ENCODE peak calls at places on chromosomes 4 and X, in nine cellular contexts. E is erythroblast, C is AG09319, H is T-helper 17 cell, S is epithelial cell of esophagus, B is GM06990, R is cardiac fibroblast, L is stromal cell of bone marrow, D is HS-5. Q is an unnamed sample.

GRCh38 chr4:47538516-47538915 is 53.4 kb downstream of the ATP10D start:
- DNase-seq in R (no peak), E (no peak), S (no peak), D (no peak), L (no peak), B (no peak), H (no peak), C (no peak), Q (no peak)

GRCh38 chr4:112327950-112328349 is 30.8 kb downstream of the ALPK1 start:
- DNase-seq in D (peak; percentile 16), C (peak; percentile 27), B (peak; percentile 46), E (peak; percentile 37), S (peak; percentile 67), L (peak; percentile 43), H (no peak), R (peak; percentile 73), Q (no peak)

GRCh38 chrX:7170903-7171302 is 22.9 kb upstream of the PUDP start:
- DNase-seq in E (peak; percentile 19), R (peak; percentile 9), H (peak; percentile 5), B (no peak), S (peak; percentile 10), L (no peak), C (no peak), D (no peak), Q (no peak)

GRCh38 chr4:151953286-151953685 is 192.5 kb upstream of the GATB start:
- DNase-seq in L (no peak), H (no peak), E (no peak), D (no peak), B (no peak), C (no peak), R (no peak), S (no peak), Q (no peak)

GRCh38 chrX:1555370-1555769 is 18.4 kb upstream of the P2RY8 start:
- DNase-seq in B (no peak), L (no peak), C (no peak), H (no peak), S (no peak), D (no peak), E (no peak), R (no peak), Q (no peak)

GRCh38 chr4:73734405-73735070 is 5.8 kb upstream of the CXCL8 start:
- DNase-seq in H (no peak), L (no peak), S (no peak), B (no peak), C (no peak), R (peak; percentile 48), D (no peak), E (no peak), Q (no peak)

GRCh38 chr4:141307241-141307689 is 86.6 kb downstream of the ZNF330 start:
- DNase-seq in L (peak; percentile 25), H (peak; percentile 27), R (peak; percentile 78), E (peak; percentile 28), B (peak; percentile 75), C (peak; percentile 46), D (peak; percentile 35), S (peak; percentile 70), Q (peak; percentile 27)

GRCh38 chr4:1608821-1609500 is 75.2 kb downstream of the FAM53A start:
- DNase-seq in R (no peak), E (no peak), L (no peak), D (no peak), H (no peak), C (no peak), B (no peak), S (no peak), Q (no peak)

GRCh38 chr4:137474711-137475301 is 57.5 kb downstream of the PCDH18 start:
- DNase-seq in R (peak; percentile 85), D (no peak), B (no peak), C (peak; percentile 23), S (no peak), E (no peak), L (peak; percentile 2), H (no peak), Q (no peak)

GRCh38 chrX:78307665-78308064 is 19.7 kb downstream of the CYSLTR1 start:
- DNase-seq in E (no peak), C (no peak), S (no peak), R (no peak), H (no peak), B (no peak), D (no peak), L (no peak), Q (no peak)

GRCh38 chr4:138981930-138982390 is 33.6 kb upstream of the NOCT start:
- DNase-seq in B (no peak), R (peak; percentile 93), S (peak; percentile 70), E (no peak), D (peak; percentile 3), H (no peak), C (peak; percentile 20), L (peak; percentile 72), Q (no peak)

GRCh38 chr4:169410839-169411770 is 140.3 kb upstream of the SH3RF1 start:
- DNase-seq in H (peak; percentile 16), S (peak; percentile 66), E (peak; percentile 2), B (peak; percentile 61), L (peak; percentile 74), D (no peak), C (peak; percentile 11), R (peak; percentile 64), Q (no peak)

GRCh38 chr4:176034498-176034897 is 31.1 kb upstream of the WDR17 start:
- DNase-seq in E (peak; percentile 10), H (no peak), S (peak; percentile 57), C (peak; percentile 19), R (peak; percentile 52), D (peak; percentile 31), B (no peak), L (peak; percentile 22), Q (no peak)

GRCh38 chrX:47587906-47588735 is 5.9 kb downstream of the TIMP1 start:
- DNase-seq in D (no peak), C (no peak), L (no peak), H (no peak), E (no peak), B (no peak), R (no peak), S (no peak), Q (no peak)

GRCh38 chr4:46975841-46976551 is 17.4 kb downstream of the GABRA4 start:
- DNase-seq in L (no peak), E (no peak), D (no peak), H (no peak), R (no peak), C (no peak), B (peak; percentile 69), S (peak; percentile 7), Q (no peak)

GRCh38 chr4:75087416-75087815 is 154.5 kb downstream of the PARM1 start:
- DNase-seq in D (no peak), E (no peak), S (no peak), H (no peak), L (no peak), R (no peak), B (no peak), C (no peak), Q (no peak)

Q was measured in right lobe of liver.